ENCODE peak calls at places on chromosomes 5 and 9, in ten cellular contexts. A is spleen; S is dorsolateral prefrontal cortex; V is IMR-90; L is naive thymus-derived CD4-positive, alpha-beta T cell; W is heart right ventricle; K is upper lobe of right lung; H is cardiac muscle cell; X is CD8-positive, alpha-beta T cell; D is testis. F is an unnamed sample.

GRCh38 chr9:118009585-118009984 is 305.4 kb downstream of the TLR4 start:
- DNase-seq in S (no peak), L (no peak), X (no peak), A (no peak), D (no peak), K (no peak), H (no peak), V (no peak), W (no peak), F (no peak)

GRCh38 chr5:160835376-160835775 is 16.6 kb downstream of the ATP10B start:
- DNase-seq in X (no peak), K (no peak), A (no peak), S (no peak), W (no peak), V (no peak), H (no peak), L (no peak), D (no peak), F (no peak)

GRCh38 chr5:54146906-54147305 is 163.5 kb downstream of the ARL15 start:
- DNase-seq in A (no peak), V (no peak), S (no peak), W (no peak), D (no peak), L (no peak), X (no peak), H (no peak), K (no peak), F (no peak)

GRCh38 chr5:171595401-171595800 is 176.0 kb downstream of the FGF18 start:
- DNase-seq in W (no peak), H (no peak), D (no peak), K (no peak), S (no peak), A (no peak), X (no peak), L (no peak), V (no peak), F (no peak)

GRCh38 chr9:130478731-130479575 is 34.2 kb downstream of the ASS1 start:
- DNase-seq in S (no peak), H (no peak), W (no peak), X (no peak), L (no peak), D (no peak), V (no peak), K (no peak), A (no peak), F (no peak)

GRCh38 chr5:138369706-138370105 is 17.2 kb downstream of the KDM3B start:
- DNase-seq in K (no peak), L (no peak), S (no peak), V (no peak), H (no peak), W (no peak), A (no peak), X (no peak), D (no peak), F (no peak)

GRCh38 chr9:81682797-81683196 is 6.5 kb downstream of the TLE1 start:
- DNase-seq in S (no peak), A (no peak), D (no peak), V (no peak), H (peak), K (no peak), W (no peak), X (no peak), L (no peak), F (no peak)

GRCh38 chr5:163451489-163451888 is 8.4 kb downstream of the NUDCD2 start:
- DNase-seq in H (no peak), W (no peak), V (no peak), S (no peak), D (no peak), K (no peak), X (no peak), A (no peak), L (no peak), F (no peak)

GRCh38 chr9:125650271-125650737 is 56.7 kb downstream of the MAPKAP1 start:
- DNase-seq in S (no peak), X (no peak), D (no peak), K (no peak), W (no peak), A (no peak), V (peak), H (peak), L (no peak), F (no peak)

GRCh38 chr5:114097570-114097969 is 264.3 kb upstream of the KCNN2 start:
- DNase-seq in W (no peak), A (no peak), D (no peak), X (no peak), S (no peak), L (no peak), H (peak), K (no peak), V (no peak), F (no peak)

GRCh38 chr9:71820516-71820915 is 52.2 kb upstream of the CEMIP2 start:
- DNase-seq in K (no peak), L (no peak), S (no peak), X (no peak), D (peak), A (no peak), V (no peak), W (no peak), H (peak), F (no peak)

GRCh38 chr5:7844901-7845300 is 6.0 kb downstream of the CFAP90 start:
- DNase-seq in H (no peak), L (no peak), K (no peak), W (no peak), A (no peak), V (no peak), D (no peak), S (no peak), X (no peak), F (no peak)

GRCh38 chr9:20611751-20612287 is 10.5 kb downstream of the MLLT3 start:
- DNase-seq in D (no peak), W (no peak), K (no peak), L (no peak), S (no peak), A (no peak), X (no peak), H (peak), V (peak), F (no peak)

GRCh38 chr5:178186417-178186816 is 754 bp downstream of the GMCL2 start:
- DNase-seq in H (no peak), X (no peak), W (no peak), D (no peak), S (no peak), K (no peak), V (peak), A (no peak), L (no peak), F (no peak)

GRCh38 chr5:145180341-145180740 is 654.8 kb downstream of the PRELID2 start:
- DNase-seq in V (no peak), D (no peak), A (no peak), K (no peak), W (no peak), H (no peak), L (no peak), X (no peak), S (no peak), F (no peak)

GRCh38 chr9:105296889-105297288 is 52.4 kb downstream of the SLC44A1 start:
- DNase-seq in D (no peak), K (no peak), V (peak), H (peak), X (no peak), S (no peak), W (no peak), A (no peak), L (no peak), F (no peak)

GRCh38 chr9:101381833-101382342 is 2.9 kb downstream of the BAAT start:
- DNase-seq in A (no peak), D (no peak), V (no peak), L (no peak), X (no peak), S (no peak), K (no peak), W (no peak), H (no peak), F (no peak)

GRCh38 chr9:134167530-134167931 is 3.2 kb upstream of the RNU6ATAC start:
- DNase-seq in L (no peak), K (no peak), V (peak), S (no peak), A (peak), X (no peak), D (no peak), H (no peak), W (no peak), F (no peak)

GRCh38 chr9:131738838-131739191 is 1.1 kb downstream of the RAPGEF1 start:
- DNase-seq in L (no peak), H (no peak), D (no peak), V (no peak), A (no peak), X (no peak), K (no peak), W (no peak), S (no peak), F (no peak)

GRCh38 chr5:172107606-172108005 is 80.4 kb downstream of the STK10 start:
- DNase-seq in W (no peak), S (no peak), V (peak), H (peak), X (no peak), L (no peak), K (no peak), D (no peak), A (peak), F (no peak)

GRCh38 chr5:115627295-115627825 is 1.5 kb upstream of the TMED7 start:
- DNase-seq in A (no peak), H (no peak), L (no peak), K (no peak), X (no peak), D (no peak), V (no peak), W (no peak), S (no peak), F (no peak)

GRCh38 chr9:131275332-131276106 is 791 bp downstream of the FAM78A start:
- DNase-seq in A (peak), L (no peak), X (peak), V (no peak), D (peak), K (no peak), H (no peak), S (no peak), W (peak), F (no peak)

GRCh38 chr5:60141119-60141518 is 247.6 kb upstream of the PDE4D start:
- DNase-seq in W (no peak), D (no peak), V (no peak), S (no peak), X (no peak), L (no peak), H (no peak), A (no peak), K (no peak), F (no peak)

GRCh38 chr5:52560366-52560765 is 227.3 kb upstream of the ITGA1 start:
- DNase-seq in W (no peak), X (no peak), A (no peak), K (no peak), V (no peak), S (no peak), D (no peak), H (no peak), L (no peak), F (no peak)

GRCh38 chr9:107983191-107983603 is 493.6 kb upstream of the KLF4 start:
- DNase-seq in W (no peak), D (no peak), S (no peak), X (no peak), V (peak), A (no peak), H (no peak), L (no peak), K (no peak), F (no peak)

GRCh38 chr9:126806336-126806735 is 1.5 kb downstream of the ZBTB43 start:
- DNase-seq in L (no peak), A (no peak), H (peak), V (peak), X (no peak), W (no peak), D (no peak), S (no peak), K (no peak), F (no peak)

GRCh38 chr9:136856078-136856474 is 3.9 kb downstream of the MAMDC4 start:
- DNase-seq in X (peak), K (no peak), L (no peak), V (no peak), D (no peak), A (no peak), H (no peak), S (no peak), W (peak), F (no peak)

GRCh38 chr9:20921362-20921761 is 110.1 kb downstream of the HACD4 start:
- DNase-seq in A (no peak), X (no peak), D (no peak), H (no peak), L (no peak), S (no peak), K (no peak), V (peak), W (no peak), F (no peak)

GRCh38 chr5:39437469-39437868 is 12.7 kb upstream of the DAB2 start:
- DNase-seq in L (no peak), V (no peak), D (no peak), S (no peak), X (no peak), W (no peak), H (no peak), K (no peak), A (no peak), F (no peak)

GRCh38 chr5:87877495-87877894 is 391.1 kb downstream of the TMEM161B start:
- DNase-seq in A (no peak), S (no peak), H (no peak), D (no peak), K (no peak), L (no peak), W (no peak), V (no peak), X (no peak), F (no peak)

GRCh38 chr5:87872986-87873385 is 395.7 kb downstream of the TMEM161B start:
- DNase-seq in D (no peak), W (no peak), V (no peak), A (no peak), X (no peak), S (no peak), K (no peak), H (no peak), L (no peak), F (no peak)

GRCh38 chr5:87877023-87877422 is 391.6 kb downstream of the TMEM161B start:
- DNase-seq in V (no peak), D (no peak), W (no peak), K (no peak), S (no peak), X (no peak), H (no peak), L (no peak), A (no peak), F (no peak)

GRCh38 chr5:87876616-87877015 is 392.0 kb downstream of the TMEM161B start:
- DNase-seq in A (no peak), K (no peak), W (no peak), V (no peak), D (no peak), X (no peak), S (no peak), H (no peak), L (no peak), F (no peak)
- H3K27ac ChIP-seq in A (no peak), K (no peak), W (no peak), V (no peak), D (no peak), X (no peak), S (no peak), H (no peak), L (no peak), F (no peak)

GRCh38 chr9:2863831-2864230 is 19.9 kb upstream of the PUM3 start:
- DNase-seq in V (no peak), W (no peak), K (no peak), L (no peak), A (no peak), S (no peak), D (no peak), H (no peak), X (no peak), F (no peak)

GRCh38 chr9:2856400-2856799 is 12.5 kb upstream of the PUM3 start:
- DNase-seq in L (no peak), D (no peak), W (no peak), V (no peak), A (no peak), S (no peak), X (no peak), H (no peak), K (no peak), F (no peak)

GRCh38 chr9:2854617-2855016 is 10.7 kb upstream of the PUM3 start:
- DNase-seq in D (no peak), H (no peak), W (no peak), A (no peak), K (no peak), L (no peak), V (no peak), S (no peak), X (no peak), F (no peak)

GRCh38 chr9:2857564-2858198 is 13.8 kb upstream of the PUM3 start:
- DNase-seq in A (no peak), L (peak), D (peak), H (peak), W (peak), V (peak), X (peak), K (no peak), S (peak), F (peak)

DNA sequence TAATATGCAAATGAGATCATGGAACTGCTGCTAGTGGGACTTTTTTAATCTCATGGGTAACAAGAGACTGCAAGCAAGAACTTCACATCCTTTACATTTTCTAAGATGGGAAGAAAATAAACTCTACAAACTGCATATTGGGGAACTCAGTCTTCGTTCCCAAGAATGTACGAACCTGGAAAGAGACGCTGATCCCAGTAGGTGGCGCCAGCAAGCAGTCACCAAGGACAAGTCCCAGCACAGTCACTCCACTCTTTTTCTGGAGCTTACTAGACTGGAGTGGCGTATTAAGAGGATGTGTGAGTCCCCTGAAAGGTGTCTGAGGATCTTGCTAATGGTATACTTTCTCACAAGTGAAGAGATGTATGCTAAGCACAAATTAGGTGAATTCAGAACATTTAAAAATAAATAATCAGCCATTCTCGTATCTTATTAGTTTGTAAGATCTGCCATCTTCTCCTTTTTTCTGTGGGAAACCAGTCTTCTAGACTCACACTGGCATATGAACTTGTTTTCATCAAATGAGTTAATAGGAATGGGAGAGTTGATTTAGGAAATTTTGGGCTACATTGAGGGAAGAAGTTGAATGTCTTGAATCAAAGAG is 16.0 kb upstream of the PUM3 start:
- DNase-seq in S (peak), K (peak), X (peak), V (peak), L (no peak), H (peak), A (no peak), W (peak), D (peak), F (peak)
- H3K27ac ChIP-seq in S (no peak), K (no peak), X (no peak), V (no peak), L (no peak), H (no peak), A (no peak), W (no peak), D (no peak), F (no peak)

DNA sequence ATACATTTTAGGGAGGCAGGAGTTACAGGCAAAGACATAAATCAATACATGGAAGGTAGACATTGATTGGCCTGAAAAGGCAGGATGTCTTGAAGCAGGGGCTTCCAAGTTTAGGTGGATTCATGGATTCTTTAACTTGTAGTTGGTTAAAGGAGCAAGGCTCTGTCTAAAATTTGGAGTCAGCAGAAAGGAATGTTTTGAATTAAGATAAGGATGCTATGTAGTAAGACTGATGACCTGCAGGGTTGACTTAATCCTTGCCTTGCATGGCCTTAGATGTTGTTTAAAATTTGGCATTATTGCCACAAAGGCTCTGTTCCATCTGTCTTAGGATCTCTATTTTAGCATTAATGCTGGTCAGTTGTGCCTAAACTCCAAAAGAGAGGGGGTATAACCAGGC is 171.3 kb downstream of the C5orf15 start:
- DNase-seq in A (no peak), K (no peak), X (no peak), L (no peak), V (no peak), H (peak), D (no peak), W (no peak), S (no peak), F (no peak)
- H3K27ac ChIP-seq in A (no peak), K (no peak), X (no peak), L (no peak), V (no peak), H (no peak), D (no peak), W (no peak), S (no peak), F (no peak)

DNA sequence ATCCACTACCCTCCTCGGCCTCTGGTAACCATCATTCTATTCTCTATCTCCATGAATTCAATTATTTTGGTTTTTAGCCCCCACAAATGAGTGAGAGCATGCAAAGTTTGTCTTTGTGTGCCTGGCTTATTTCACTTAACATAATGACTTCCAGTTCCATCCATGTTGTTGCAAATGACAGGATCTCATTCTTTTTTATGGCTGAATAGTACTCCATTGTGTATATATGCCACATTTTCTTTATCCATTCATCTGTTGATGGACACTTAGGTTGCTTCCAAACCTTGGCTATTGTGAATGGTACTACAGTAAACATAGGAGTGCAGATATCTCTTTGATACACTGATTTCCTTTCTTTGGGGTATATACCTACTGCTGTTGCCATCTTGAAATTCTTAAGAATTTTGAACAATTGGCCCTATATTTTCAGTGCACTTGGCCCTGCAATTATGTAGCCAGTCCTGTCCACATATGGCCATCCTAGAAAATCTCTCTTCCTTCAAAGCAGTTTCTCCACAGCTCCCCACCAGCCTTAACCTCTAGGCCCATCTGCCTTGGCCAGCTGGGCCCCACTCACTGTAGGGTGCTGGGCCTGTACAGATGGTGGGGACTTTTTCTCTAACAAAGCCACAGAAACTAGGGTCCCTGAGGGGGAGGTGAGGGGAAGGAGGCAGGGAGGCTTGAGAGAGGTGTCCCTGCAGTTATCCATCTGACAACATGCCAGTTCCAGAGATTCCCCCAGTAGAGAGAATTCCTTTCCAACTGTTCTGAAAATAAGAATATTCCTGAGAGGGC is 81.9 kb upstream of the LHFPL2 start:
- DNase-seq in X (no peak), K (no peak), W (no peak), A (no peak), D (no peak), V (no peak), S (no peak), H (no peak), L (no peak), F (no peak)
- H3K27ac ChIP-seq in X (no peak), K (no peak), W (no peak), A (no peak), D (no peak), V (no peak), S (no peak), H (no peak), L (no peak), F (no peak)

F was measured in substantia nigra.